ENCODE peak calls at places on chromosome 1, in eight cellular contexts. H is stomach, R is small intestine, G is breast epithelium, O is endodermal cell, B is prostate gland, N is GM23248, L is mesenchymal stem cell. J is an unnamed sample.

GRCh38 chr1:19179597-19180271 is 30.3 kb downstream of the UBR4 start:
- DNase-seq in H (no peak), R (peak; percentile 16), G (no peak), O (no peak), B (peak; percentile 28), N (peak; percentile 55), L (peak; percentile 52), J (no peak)

GRCh38 chr1:32249831-32250525 is 1.1 kb upstream of the LCK start:
- DNase-seq in H (peak; percentile 52), R (peak; percentile 71), G (no peak), O (no peak), B (no peak), N (no peak), L (no peak), J (peak; percentile 64)

GRCh38 chr1:44760876-44761275 is 14.5 kb upstream of the RPS8 start:
- DNase-seq in H (no peak), R (no peak), G (no peak), O (no peak), B (no peak), N (no peak), L (no peak), J (no peak)

GRCh38 chr1:208207388-208208131 is 36.6 kb downstream of the PLXNA2 start:
- DNase-seq in H (peak; percentile 90), R (no peak), G (no peak), O (peak; percentile 56), B (peak; percentile 77), N (peak; percentile 96), L (peak; percentile 98), J (peak; percentile 73)

GRCh38 chr1:214451591-214451990 is 99.8 kb downstream of the PTPN14 start:
- DNase-seq in H (no peak), R (no peak), G (no peak), O (no peak), B (no peak), N (peak; percentile 88), L (no peak), J (no peak)

GRCh38 chr1:31773861-31774260 is 9.7 kb upstream of the ADGRB2 start:
- DNase-seq in H (no peak), R (no peak), G (no peak), O (no peak), B (no peak), N (no peak), L (no peak), J (no peak)

GRCh38 chr1:40267767-40268187 is 9.7 kb downstream of the ZMPSTE24 start:
- DNase-seq in H (peak; percentile 38), R (no peak), G (no peak), O (no peak), B (peak; percentile 32), N (peak; percentile 94), L (peak; percentile 74), J (no peak)

GRCh38 chr1:64598100-64598571 is 128.2 kb downstream of the CACHD1 start:
- DNase-seq in H (no peak), R (peak; percentile 45), G (no peak), O (peak; percentile 76), B (no peak), N (peak; percentile 83), L (peak; percentile 27), J (no peak)

GRCh38 chr1:151386002-151386401 is 13.4 kb upstream of the PSMB4 start:
- DNase-seq in H (no peak), R (no peak), G (no peak), O (no peak), B (no peak), N (no peak), L (no peak), J (no peak)

GRCh38 chr1:5903031-5903430 is 89.2 kb downstream of the NPHP4 start:
- DNase-seq in H (no peak), R (no peak), G (no peak), O (no peak), B (no peak), N (no peak), L (no peak), J (no peak)

DNA sequence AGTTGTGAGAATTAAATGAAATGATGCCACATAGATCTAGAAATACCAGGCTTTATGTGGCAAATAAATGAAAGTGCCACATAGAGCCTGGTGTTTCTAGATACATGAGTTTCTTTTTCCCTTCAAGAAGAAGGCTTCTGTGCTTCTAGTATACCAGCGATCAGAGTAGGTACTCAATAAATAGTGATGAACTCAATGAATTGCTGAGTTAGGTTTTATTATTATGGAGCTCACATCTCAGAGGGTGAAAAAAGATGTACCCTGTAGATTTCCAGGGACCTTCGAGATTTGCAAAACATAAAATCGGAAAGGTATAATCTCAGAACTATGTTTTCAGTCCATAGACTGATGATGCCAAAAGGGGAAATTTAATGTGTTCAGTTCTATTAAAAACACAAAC is 2.3 kb upstream of the CLSTN1 start:
- DNase-seq in H (no peak), R (no peak), G (no peak), O (no peak), B (no peak), N (no peak), L (no peak), J (no peak)
- H3K4me3 ChIP-seq in H (no peak overlapping the region), R (no peak overlapping the region), G (no peak overlapping the region), O (no peak overlapping the region), B (no peak overlapping the region), N (peak overlapping the region; percentile 26), L (no peak overlapping the region), J (no peak overlapping the region)

GRCh38 chr1:173714759-173715537 is at the start of gene KLHL20:
- DNase-seq in H (peak; percentile 85), R (peak; percentile 93), G (peak; percentile 73), O (peak; percentile 95), B (peak; percentile 71), N (peak; percentile 95), L (peak; percentile 95), J (peak; percentile 70)

GRCh38 chr1:173717238-173717637 is 2.5 kb downstream of the KLHL20 start:
- DNase-seq in H (no peak), R (peak; percentile 18), G (no peak), O (no peak), B (no peak), N (peak; percentile 26), L (no peak), J (peak; percentile 13)

GRCh38 chr1:173714441-173714758 is 381 bp upstream of the KLHL20 start:
- DNase-seq in H (no peak), R (no peak), G (no peak), O (no peak), B (no peak), N (no peak), L (no peak), J (no peak)

GRCh38 chr1:173715538-173715844 is 710 bp downstream of the KLHL20 start:
- DNase-seq in H (no peak), R (no peak), G (no peak), O (no peak), B (no peak), N (no peak), L (no peak), J (no peak)
- H3K27ac ChIP-seq in H (peak overlapping the region; percentile 89), R (peak overlapping the region; percentile 95), G (peak overlapping the region; percentile 84), O (peak overlapping the region; percentile 57), B (peak overlapping the region; percentile 83), N (peak overlapping the region; percentile 71), L (peak overlapping the region; percentile 84), J (peak overlapping the region; percentile 75)

GRCh38 chr1:200029624-200030074 is 2.1 kb downstream of the NR5A2 start:
- DNase-seq in H (no peak), R (peak; percentile 39), G (no peak), O (peak; percentile 85), B (no peak), N (no peak), L (no peak), J (no peak)
- H3K4me3 ChIP-seq in H (peak overlapping the region; percentile 42), R (peak overlapping the region; percentile 87), G (peak overlapping the region; percentile 40), O (peak overlapping the region; percentile 90), B (peak overlapping the region; percentile 36), N (peak overlapping the region; percentile 65), L (peak overlapping the region; percentile 62), J (peak overlapping the region; percentile 72)

DNA sequence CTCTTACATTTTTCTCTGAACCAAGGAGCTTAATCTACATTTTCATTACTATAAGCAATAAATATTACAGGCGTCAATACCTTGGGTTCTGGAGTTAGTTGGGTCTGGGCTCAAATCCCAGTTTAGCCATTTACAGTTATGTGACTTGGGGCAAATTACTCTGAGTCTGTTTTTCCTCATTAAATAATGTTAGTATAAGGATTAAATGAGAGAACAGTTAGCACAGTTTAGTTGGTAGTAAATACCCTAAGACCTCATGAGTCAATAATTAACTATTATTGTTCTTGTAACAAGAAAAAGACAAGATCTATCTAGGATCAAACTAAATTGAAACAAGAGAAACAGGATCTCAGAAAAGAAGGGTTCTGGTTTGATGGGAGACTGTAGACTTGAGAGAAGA is 4.6 kb downstream of the C1orf116 start:
- DNase-seq in H (no peak), R (no peak), G (no peak), O (no peak), B (no peak), N (no peak), L (no peak), J (no peak)
- H3K27ac ChIP-seq in H (peak overlapping the region; percentile 90), R (peak overlapping the region; percentile 94), G (peak overlapping the region; percentile 93), O (no peak overlapping the region), B (peak overlapping the region; percentile 94), N (no peak overlapping the region), L (peak overlapping the region; percentile 3), J (no peak overlapping the region)

GRCh38 chr1:247332901-247333361 is 1.3 kb upstream of the ZNF496 start:
- DNase-seq in H (peak; percentile 38), R (peak; percentile 19), G (no peak), O (peak; percentile 65), B (peak; percentile 48), N (peak; percentile 60), L (peak; percentile 53), J (no peak)
- H3K4me3 ChIP-seq in H (peak overlapping the region; percentile 93), R (no peak overlapping the region), G (peak overlapping the region; percentile 96), O (peak overlapping the region; percentile 93), B (peak overlapping the region; percentile 86), N (peak overlapping the region; percentile 90), L (peak overlapping the region; percentile 80), J (peak overlapping the region; percentile 94)

GRCh38 chr1:209630383-209631219 is 21.6 kb downstream of the LAMB3 start:
- DNase-seq in H (no peak), R (peak; percentile 47), G (no peak), O (peak; percentile 72), B (no peak), N (no peak), L (no peak), J (no peak)

GRCh38 chr1:209629621-209630382 is 22.4 kb downstream of the LAMB3 start:
- DNase-seq in H (no peak), R (no peak), G (no peak), O (no peak), B (no peak), N (no peak), L (no peak), J (no peak)

GRCh38 chr1:209635850-209636249 is 16.4 kb downstream of the LAMB3 start:
- DNase-seq in H (no peak), R (no peak), G (no peak), O (no peak), B (no peak), N (no peak), L (no peak), J (no peak)

GRCh38 chr1:209633335-209633997 is 18.8 kb downstream of the LAMB3 start:
- DNase-seq in H (no peak), R (no peak), G (no peak), O (no peak), B (no peak), N (peak; percentile 45), L (no peak), J (no peak)

GRCh38 chr1:209634005-209634737 is 18.1 kb downstream of the LAMB3 start:
- DNase-seq in H (no peak), R (no peak), G (no peak), O (no peak), B (no peak), N (no peak), L (no peak), J (no peak)
- H3K27ac ChIP-seq in H (no peak overlapping the region), R (no peak overlapping the region), G (no peak overlapping the region), O (no peak overlapping the region), B (no peak overlapping the region), N (no peak overlapping the region), L (no peak overlapping the region), J (no peak overlapping the region)

J was measured in pancreas.